ENCODE peak calls at places on chromosome 19, in ten cellular contexts. One of them, this sample, is unnamed.

GRCh38 chr19:8569066-8569761 is 8.0 kb downstream of the MYO1F start:
- DNase-seq in RWPE1: peak
- DNase-seq in NCI-H2081: no peak
- DNase-seq in activated T-cell treated with anti-CD3 and anti-CD28 coated beads for 24 hours: peak
- DNase-seq in NCI-H1105: no peak
- DNase-seq in cardiac fibroblast: peak
- DNase-seq in GM19239: peak
- DNase-seq in HEK293T: no peak
- DNase-seq in uterus: no peak
- DNase-seq in nucleus accumbens: no peak
- DNase-seq in this sample: peak

GRCh38 chr19:56348289-56348877 is 33.7 kb upstream of the ZSCAN5A start:
- DNase-seq in HEK293T: no peak
- DNase-seq in cardiac fibroblast: peak
- DNase-seq in NCI-H1105: peak
- DNase-seq in GM19239: no peak
- DNase-seq in uterus: no peak
- DNase-seq in RWPE1: no peak
- DNase-seq in NCI-H2081: peak
- DNase-seq in nucleus accumbens: no peak
- DNase-seq in activated T-cell treated with anti-CD3 and anti-CD28 coated beads for 24 hours: peak
- DNase-seq in this sample: peak

GRCh38 chr19:13843104-13843921 is 33.6 kb upstream of the NANOS3 start:
- DNase-seq in NCI-H2081: no peak
- DNase-seq in RWPE1: peak
- DNase-seq in activated T-cell treated with anti-CD3 and anti-CD28 coated beads for 24 hours: no peak
- DNase-seq in HEK293T: no peak
- DNase-seq in uterus: peak
- DNase-seq in cardiac fibroblast: peak
- DNase-seq in nucleus accumbens: no peak
- DNase-seq in NCI-H1105: peak
- DNase-seq in GM19239: no peak
- DNase-seq in this sample: peak

GRCh38 chr19:2888739-2889224 is 11.9 kb upstream of the ZNF57 start:
- DNase-seq in uterus: no peak
- DNase-seq in RWPE1: peak
- DNase-seq in NCI-H1105: no peak
- DNase-seq in HEK293T: no peak
- DNase-seq in nucleus accumbens: no peak
- DNase-seq in activated T-cell treated with anti-CD3 and anti-CD28 coated beads for 24 hours: peak
- DNase-seq in NCI-H2081: no peak
- DNase-seq in cardiac fibroblast: no peak
- DNase-seq in GM19239: no peak
- DNase-seq in this sample: peak

GRCh38 chr19:49017666-49018351 is 918 bp upstream of the LHB start:
- DNase-seq in NCI-H1105: peak
- DNase-seq in GM19239: peak
- DNase-seq in nucleus accumbens: no peak
- DNase-seq in NCI-H2081: peak
- DNase-seq in activated T-cell treated with anti-CD3 and anti-CD28 coated beads for 24 hours: peak
- DNase-seq in HEK293T: peak
- DNase-seq in RWPE1: no peak
- DNase-seq in uterus: no peak
- DNase-seq in cardiac fibroblast: peak
- DNase-seq in this sample: peak

GRCh38 chr19:10102787-10103236 is 334 bp upstream of the ANGPTL6 start:
- DNase-seq in RWPE1: no peak
- DNase-seq in NCI-H1105: no peak
- DNase-seq in uterus: no peak
- DNase-seq in NCI-H2081: no peak
- DNase-seq in nucleus accumbens: no peak
- DNase-seq in cardiac fibroblast: no peak
- DNase-seq in HEK293T: no peak
- DNase-seq in GM19239: no peak
- DNase-seq in activated T-cell treated with anti-CD3 and anti-CD28 coated beads for 24 hours: no peak
- DNase-seq in this sample: no peak

GRCh38 chr19:48644839-48645651 is 942 bp downstream of the CA11 start:
- DNase-seq in NCI-H1105: peak
- DNase-seq in cardiac fibroblast: peak
- DNase-seq in GM19239: no peak
- DNase-seq in HEK293T: peak
- DNase-seq in uterus: peak
- DNase-seq in NCI-H2081: peak
- DNase-seq in nucleus accumbens: peak
- DNase-seq in activated T-cell treated with anti-CD3 and anti-CD28 coated beads for 24 hours: peak
- DNase-seq in RWPE1: peak
- DNase-seq in this sample: peak

GRCh38 chr19:46958542-46958941 is 61.1 kb upstream of the NPAS1 start:
- DNase-seq in uterus: no peak
- DNase-seq in cardiac fibroblast: peak
- DNase-seq in NCI-H2081: no peak
- DNase-seq in GM19239: no peak
- DNase-seq in HEK293T: no peak
- DNase-seq in activated T-cell treated with anti-CD3 and anti-CD28 coated beads for 24 hours: no peak
- DNase-seq in NCI-H1105: no peak
- DNase-seq in RWPE1: no peak
- DNase-seq in nucleus accumbens: no peak
- DNase-seq in this sample: peak

GRCh38 chr19:27861411-27861975 is 1351.5 kb downstream of the UQCRFS1 start:
- DNase-seq in nucleus accumbens: no peak
- DNase-seq in RWPE1: no peak
- DNase-seq in cardiac fibroblast: no peak
- DNase-seq in HEK293T: no peak
- DNase-seq in uterus: no peak
- DNase-seq in activated T-cell treated with anti-CD3 and anti-CD28 coated beads for 24 hours: no peak
- DNase-seq in NCI-H1105: no peak
- DNase-seq in GM19239: no peak
- DNase-seq in NCI-H2081: no peak
- DNase-seq in this sample: no peak

GRCh38 chr19:44891016-44891882 is at the start of gene TOMM40:
- DNase-seq in NCI-H1105: peak
- DNase-seq in activated T-cell treated with anti-CD3 and anti-CD28 coated beads for 24 hours: peak
- DNase-seq in GM19239: peak
- DNase-seq in uterus: peak
- DNase-seq in NCI-H2081: peak
- DNase-seq in cardiac fibroblast: peak
- DNase-seq in nucleus accumbens: no peak
- DNase-seq in RWPE1: no peak
- DNase-seq in HEK293T: no peak
- DNase-seq in this sample: peak

GRCh38 chr19:4429266-4430200 is 27.1 kb downstream of the CHAF1A start:
- DNase-seq in uterus: no peak
- DNase-seq in NCI-H1105: no peak
- DNase-seq in GM19239: no peak
- DNase-seq in NCI-H2081: no peak
- DNase-seq in RWPE1: no peak
- DNase-seq in activated T-cell treated with anti-CD3 and anti-CD28 coated beads for 24 hours: no peak
- DNase-seq in HEK293T: no peak
- DNase-seq in cardiac fibroblast: no peak
- DNase-seq in nucleus accumbens: no peak
- DNase-seq in this sample: no peak

GRCh38 chr19:812049-812816 is 9.5 kb downstream of the PLPPR3 start:
- DNase-seq in RWPE1: no peak
- DNase-seq in activated T-cell treated with anti-CD3 and anti-CD28 coated beads for 24 hours: no peak
- DNase-seq in uterus: no peak
- DNase-seq in HEK293T: no peak
- DNase-seq in cardiac fibroblast: no peak
- DNase-seq in nucleus accumbens: no peak
- DNase-seq in GM19239: no peak
- DNase-seq in NCI-H1105: no peak
- DNase-seq in NCI-H2081: no peak
- DNase-seq in this sample: no peak

GRCh38 chr19:23439623-23440022 is 44.4 kb upstream of the ZNF91 start:
- DNase-seq in NCI-H2081: no peak
- DNase-seq in GM19239: no peak
- DNase-seq in nucleus accumbens: no peak
- DNase-seq in NCI-H1105: no peak
- DNase-seq in activated T-cell treated with anti-CD3 and anti-CD28 coated beads for 24 hours: no peak
- DNase-seq in HEK293T: no peak
- DNase-seq in uterus: no peak
- DNase-seq in RWPE1: no peak
- DNase-seq in cardiac fibroblast: no peak
- DNase-seq in this sample: no peak

GRCh38 chr19:2039959-2040646 is 10.9 kb downstream of the MKNK2 start:
- DNase-seq in GM19239: no peak
- DNase-seq in NCI-H2081: no peak
- DNase-seq in activated T-cell treated with anti-CD3 and anti-CD28 coated beads for 24 hours: no peak
- DNase-seq in nucleus accumbens: no peak
- DNase-seq in HEK293T: no peak
- DNase-seq in RWPE1: no peak
- DNase-seq in uterus: no peak
- DNase-seq in cardiac fibroblast: no peak
- DNase-seq in NCI-H1105: no peak
- DNase-seq in this sample: no peak

GRCh38 chr19:31100945-31101344 is 248.3 kb downstream of the TSHZ3 start:
- DNase-seq in cardiac fibroblast: no peak
- DNase-seq in GM19239: no peak
- DNase-seq in activated T-cell treated with anti-CD3 and anti-CD28 coated beads for 24 hours: no peak
- DNase-seq in HEK293T: no peak
- DNase-seq in RWPE1: no peak
- DNase-seq in NCI-H2081: no peak
- DNase-seq in uterus: no peak
- DNase-seq in NCI-H1105: no peak
- DNase-seq in nucleus accumbens: no peak
- DNase-seq in this sample: no peak

GRCh38 chr19:23118400-23118799 is 1.6 kb downstream of the ZNF730 start:
- DNase-seq in NCI-H2081: no peak
- DNase-seq in nucleus accumbens: no peak
- DNase-seq in cardiac fibroblast: no peak
- DNase-seq in GM19239: no peak
- DNase-seq in uterus: no peak
- DNase-seq in NCI-H1105: no peak
- DNase-seq in activated T-cell treated with anti-CD3 and anti-CD28 coated beads for 24 hours: no peak
- DNase-seq in RWPE1: no peak
- DNase-seq in HEK293T: no peak
- DNase-seq in this sample: no peak

GRCh38 chr19:19371056-19371455 is 34.4 kb upstream of the GATAD2A start:
- DNase-seq in activated T-cell treated with anti-CD3 and anti-CD28 coated beads for 24 hours: no peak
- DNase-seq in NCI-H2081: no peak
- DNase-seq in HEK293T: no peak
- DNase-seq in GM19239: no peak
- DNase-seq in RWPE1: peak
- DNase-seq in NCI-H1105: no peak
- DNase-seq in uterus: no peak
- DNase-seq in cardiac fibroblast: no peak
- DNase-seq in nucleus accumbens: no peak
- DNase-seq in this sample: peak

GRCh38 chr19:3234800-3235199 is 10.3 kb downstream of the CELF5 start:
- DNase-seq in GM19239: no peak
- DNase-seq in cardiac fibroblast: no peak
- DNase-seq in nucleus accumbens: no peak
- DNase-seq in NCI-H1105: no peak
- DNase-seq in RWPE1: no peak
- DNase-seq in uterus: no peak
- DNase-seq in activated T-cell treated with anti-CD3 and anti-CD28 coated beads for 24 hours: no peak
- DNase-seq in HEK293T: peak
- DNase-seq in NCI-H2081: no peak
- DNase-seq in this sample: no peak

GRCh38 chr19:48181505-48181904 is 11.0 kb downstream of the ZSWIM9 start:
- DNase-seq in uterus: no peak
- DNase-seq in nucleus accumbens: no peak
- DNase-seq in NCI-H2081: no peak
- DNase-seq in NCI-H1105: no peak
- DNase-seq in cardiac fibroblast: no peak
- DNase-seq in HEK293T: no peak
- DNase-seq in GM19239: no peak
- DNase-seq in RWPE1: no peak
- DNase-seq in activated T-cell treated with anti-CD3 and anti-CD28 coated beads for 24 hours: no peak
- DNase-seq in this sample: no peak

GRCh38 chr19:2469102-2469914 is 6.6 kb upstream of the GADD45B start:
- DNase-seq in HEK293T: no peak
- DNase-seq in cardiac fibroblast: peak
- DNase-seq in GM19239: no peak
- DNase-seq in NCI-H2081: no peak
- DNase-seq in nucleus accumbens: no peak
- DNase-seq in RWPE1: no peak
- DNase-seq in activated T-cell treated with anti-CD3 and anti-CD28 coated beads for 24 hours: peak
- DNase-seq in uterus: no peak
- DNase-seq in NCI-H1105: no peak
- DNase-seq in this sample: peak

GRCh38 chr19:28615546-28615916 is 597.4 kb downstream of the UQCRFS1 start:
- DNase-seq in uterus: no peak
- DNase-seq in cardiac fibroblast: no peak
- DNase-seq in HEK293T: no peak
- DNase-seq in NCI-H1105: no peak
- DNase-seq in RWPE1: no peak
- DNase-seq in activated T-cell treated with anti-CD3 and anti-CD28 coated beads for 24 hours: no peak
- DNase-seq in nucleus accumbens: no peak
- DNase-seq in NCI-H2081: no peak
- DNase-seq in GM19239: no peak
- DNase-seq in this sample: no peak

GRCh38 chr19:54616840-54617560 is 13.3 kb upstream of the LILRB1 start:
- DNase-seq in uterus: no peak
- DNase-seq in GM19239: peak
- DNase-seq in cardiac fibroblast: no peak
- DNase-seq in HEK293T: no peak
- DNase-seq in NCI-H2081: no peak
- DNase-seq in nucleus accumbens: no peak
- DNase-seq in activated T-cell treated with anti-CD3 and anti-CD28 coated beads for 24 hours: no peak
- DNase-seq in RWPE1: no peak
- DNase-seq in NCI-H1105: no peak
- DNase-seq in this sample: no peak

GRCh38 chr19:46090444-46090843 is 34.0 kb downstream of the IGFL3 start:
- DNase-seq in RWPE1: no peak
- DNase-seq in cardiac fibroblast: no peak
- DNase-seq in GM19239: no peak
- DNase-seq in uterus: no peak
- DNase-seq in HEK293T: no peak
- DNase-seq in activated T-cell treated with anti-CD3 and anti-CD28 coated beads for 24 hours: no peak
- DNase-seq in NCI-H2081: no peak
- DNase-seq in nucleus accumbens: no peak
- DNase-seq in NCI-H1105: no peak
- DNase-seq in this sample: no peak

GRCh38 chr19:45159971-45160324 is 834 bp downstream of the NKPD1 start:
- DNase-seq in nucleus accumbens: no peak
- DNase-seq in NCI-H2081: no peak
- DNase-seq in RWPE1: no peak
- DNase-seq in HEK293T: no peak
- DNase-seq in uterus: no peak
- DNase-seq in activated T-cell treated with anti-CD3 and anti-CD28 coated beads for 24 hours: no peak
- DNase-seq in cardiac fibroblast: no peak
- DNase-seq in NCI-H1105: no peak
- DNase-seq in GM19239: no peak
- DNase-seq in this sample: no peak

GRCh38 chr19:45717983-45718650 is 12.6 kb downstream of the FBXO46 start:
- DNase-seq in HEK293T: no peak
- DNase-seq in uterus: no peak
- DNase-seq in nucleus accumbens: no peak
- DNase-seq in cardiac fibroblast: no peak
- DNase-seq in RWPE1: no peak
- DNase-seq in GM19239: no peak
- DNase-seq in activated T-cell treated with anti-CD3 and anti-CD28 coated beads for 24 hours: no peak
- DNase-seq in NCI-H1105: no peak
- DNase-seq in NCI-H2081: no peak
- DNase-seq in this sample: no peak

GRCh38 chr19:34732548-34733255 is 1.3 kb upstream of the ZNF181 start:
- DNase-seq in activated T-cell treated with anti-CD3 and anti-CD28 coated beads for 24 hours: no peak
- DNase-seq in NCI-H2081: no peak
- DNase-seq in cardiac fibroblast: no peak
- DNase-seq in RWPE1: no peak
- DNase-seq in uterus: peak
- DNase-seq in nucleus accumbens: no peak
- DNase-seq in NCI-H1105: no peak
- DNase-seq in GM19239: no peak
- DNase-seq in HEK293T: no peak
- DNase-seq in this sample: no peak

GRCh38 chr19:13284929-13285928 is 135.0 kb downstream of the IER2 start:
- DNase-seq in uterus: no peak
- DNase-seq in RWPE1: no peak
- DNase-seq in NCI-H1105: no peak
- DNase-seq in GM19239: no peak
- DNase-seq in activated T-cell treated with anti-CD3 and anti-CD28 coated beads for 24 hours: no peak
- DNase-seq in cardiac fibroblast: no peak
- DNase-seq in HEK293T: no peak
- DNase-seq in nucleus accumbens: no peak
- DNase-seq in NCI-H2081: no peak
- DNase-seq in this sample: no peak

GRCh38 chr19:35692010-35692409 is 12.3 kb upstream of the ZBTB32 start:
- DNase-seq in HEK293T: no peak
- DNase-seq in uterus: no peak
- DNase-seq in NCI-H1105: no peak
- DNase-seq in NCI-H2081: no peak
- DNase-seq in nucleus accumbens: no peak
- DNase-seq in cardiac fibroblast: no peak
- DNase-seq in RWPE1: no peak
- DNase-seq in GM19239: no peak
- DNase-seq in activated T-cell treated with anti-CD3 and anti-CD28 coated beads for 24 hours: no peak
- DNase-seq in this sample: no peak